ENCODE peak calls at places on chromosome 4, in eight cellular contexts. One of them, this sample, is unnamed.

GRCh38 chr4:100907465-100908454 is 389.9 kb upstream of the EMCN start:
- DNase-seq in foreskin melanocyte: peak
- DNase-seq in left lung: no peak
- DNase-seq in AG20443: peak
- DNase-seq in Peyer's patch: no peak
- DNase-seq in substantia nigra: no peak
- DNase-seq in NCI-H2029 treated with DMSO at 0.1 percent for 48 hours: no peak
- DNase-seq in stimulated activated naive CD8-positive, alpha-beta T cell treated with anti-CD3 and anti-CD28 coated beads, Interleukin-15, Interleukin-2, amounts not matched to agents 100 U/mL and 50 U/mL, for 24 hours: no peak
- DNase-seq in this sample: no peak

GRCh38 chr4:23930750-23931488 is 41.1 kb upstream of the PPARGC1A start:
- DNase-seq in NCI-H2029 treated with DMSO at 0.1 percent for 48 hours: no peak
- DNase-seq in Peyer's patch: no peak
- DNase-seq in foreskin melanocyte: peak
- DNase-seq in left lung: no peak
- DNase-seq in substantia nigra: peak
- DNase-seq in stimulated activated naive CD8-positive, alpha-beta T cell treated with anti-CD3 and anti-CD28 coated beads, Interleukin-15, Interleukin-2, amounts not matched to agents 100 U/mL and 50 U/mL, for 24 hours: no peak
- DNase-seq in AG20443: peak
- DNase-seq in this sample: no peak

GRCh38 chr4:71266090-71266794 is 72.6 kb upstream of the SLC4A4 start:
- DNase-seq in substantia nigra: no peak
- DNase-seq in left lung: no peak
- DNase-seq in AG20443: peak
- DNase-seq in stimulated activated naive CD8-positive, alpha-beta T cell treated with anti-CD3 and anti-CD28 coated beads, Interleukin-15, Interleukin-2, amounts not matched to agents 100 U/mL and 50 U/mL, for 24 hours: no peak
- DNase-seq in foreskin melanocyte: no peak
- DNase-seq in Peyer's patch: no peak
- DNase-seq in NCI-H2029 treated with DMSO at 0.1 percent for 48 hours: no peak
- DNase-seq in this sample: no peak

GRCh38 chr4:102736636-102737549 is 23.9 kb downstream of the MANBA start:
- DNase-seq in Peyer's patch: no peak
- DNase-seq in stimulated activated naive CD8-positive, alpha-beta T cell treated with anti-CD3 and anti-CD28 coated beads, Interleukin-15, Interleukin-2, amounts not matched to agents 100 U/mL and 50 U/mL, for 24 hours: no peak
- DNase-seq in AG20443: no peak
- DNase-seq in NCI-H2029 treated with DMSO at 0.1 percent for 48 hours: no peak
- DNase-seq in foreskin melanocyte: no peak
- DNase-seq in left lung: no peak
- DNase-seq in substantia nigra: no peak
- DNase-seq in this sample: no peak

GRCh38 chr4:18025263-18025662 is 3.7 kb upstream of the LCORL start:
- DNase-seq in AG20443: no peak
- DNase-seq in foreskin melanocyte: no peak
- DNase-seq in substantia nigra: no peak
- DNase-seq in NCI-H2029 treated with DMSO at 0.1 percent for 48 hours: no peak
- DNase-seq in stimulated activated naive CD8-positive, alpha-beta T cell treated with anti-CD3 and anti-CD28 coated beads, Interleukin-15, Interleukin-2, amounts not matched to agents 100 U/mL and 50 U/mL, for 24 hours: no peak
- DNase-seq in Peyer's patch: no peak
- DNase-seq in left lung: no peak
- DNase-seq in this sample: no peak

GRCh38 chr4:24763631-24764302 is 31.6 kb upstream of the SOD3 start:
- DNase-seq in NCI-H2029 treated with DMSO at 0.1 percent for 48 hours: peak
- DNase-seq in Peyer's patch: no peak
- DNase-seq in AG20443: peak
- DNase-seq in left lung: no peak
- DNase-seq in foreskin melanocyte: no peak
- DNase-seq in substantia nigra: no peak
- DNase-seq in stimulated activated naive CD8-positive, alpha-beta T cell treated with anti-CD3 and anti-CD28 coated beads, Interleukin-15, Interleukin-2, amounts not matched to agents 100 U/mL and 50 U/mL, for 24 hours: no peak
- DNase-seq in this sample: no peak

GRCh38 chr4:17347445-17347844 is 164.4 kb downstream of the QDPR start:
- DNase-seq in foreskin melanocyte: peak
- DNase-seq in NCI-H2029 treated with DMSO at 0.1 percent for 48 hours: no peak
- DNase-seq in substantia nigra: no peak
- DNase-seq in Peyer's patch: no peak
- DNase-seq in left lung: no peak
- DNase-seq in stimulated activated naive CD8-positive, alpha-beta T cell treated with anti-CD3 and anti-CD28 coated beads, Interleukin-15, Interleukin-2, amounts not matched to agents 100 U/mL and 50 U/mL, for 24 hours: peak
- DNase-seq in AG20443: peak
- DNase-seq in this sample: no peak

GRCh38 chr4:139934336-139934735 is 219.6 kb downstream of the MAML3 start:
- DNase-seq in Peyer's patch: no peak
- DNase-seq in foreskin melanocyte: no peak
- DNase-seq in left lung: no peak
- DNase-seq in NCI-H2029 treated with DMSO at 0.1 percent for 48 hours: no peak
- DNase-seq in stimulated activated naive CD8-positive, alpha-beta T cell treated with anti-CD3 and anti-CD28 coated beads, Interleukin-15, Interleukin-2, amounts not matched to agents 100 U/mL and 50 U/mL, for 24 hours: no peak
- DNase-seq in AG20443: peak
- DNase-seq in substantia nigra: no peak
- DNase-seq in this sample: no peak

GRCh38 chr4:3640587-3640962 is 108.4 kb upstream of the LRPAP1 start:
- DNase-seq in foreskin melanocyte: peak
- DNase-seq in AG20443: no peak
- DNase-seq in left lung: peak
- DNase-seq in stimulated activated naive CD8-positive, alpha-beta T cell treated with anti-CD3 and anti-CD28 coated beads, Interleukin-15, Interleukin-2, amounts not matched to agents 100 U/mL and 50 U/mL, for 24 hours: no peak
- DNase-seq in NCI-H2029 treated with DMSO at 0.1 percent for 48 hours: no peak
- DNase-seq in Peyer's patch: no peak
- DNase-seq in substantia nigra: no peak
- DNase-seq in this sample: no peak

GRCh38 chr4:88230953-88231835 is 53.2 kb downstream of the PPM1K start:
- DNase-seq in foreskin melanocyte: peak
- DNase-seq in left lung: no peak
- DNase-seq in NCI-H2029 treated with DMSO at 0.1 percent for 48 hours: no peak
- DNase-seq in Peyer's patch: no peak
- DNase-seq in stimulated activated naive CD8-positive, alpha-beta T cell treated with anti-CD3 and anti-CD28 coated beads, Interleukin-15, Interleukin-2, amounts not matched to agents 100 U/mL and 50 U/mL, for 24 hours: no peak
- DNase-seq in substantia nigra: no peak
- DNase-seq in AG20443: peak
- DNase-seq in this sample: no peak

GRCh38 chr4:18691431-18692200 is 670.1 kb upstream of the LCORL start:
- DNase-seq in substantia nigra: no peak
- DNase-seq in AG20443: no peak
- DNase-seq in foreskin melanocyte: no peak
- DNase-seq in NCI-H2029 treated with DMSO at 0.1 percent for 48 hours: no peak
- DNase-seq in left lung: no peak
- DNase-seq in Peyer's patch: no peak
- DNase-seq in stimulated activated naive CD8-positive, alpha-beta T cell treated with anti-CD3 and anti-CD28 coated beads, Interleukin-15, Interleukin-2, amounts not matched to agents 100 U/mL and 50 U/mL, for 24 hours: no peak
- DNase-seq in this sample: no peak

GRCh38 chr4:8542776-8543525 is 37.2 kb upstream of the GPR78 start:
- DNase-seq in AG20443: peak
- DNase-seq in left lung: peak
- DNase-seq in substantia nigra: no peak
- DNase-seq in Peyer's patch: no peak
- DNase-seq in NCI-H2029 treated with DMSO at 0.1 percent for 48 hours: no peak
- DNase-seq in foreskin melanocyte: no peak
- DNase-seq in stimulated activated naive CD8-positive, alpha-beta T cell treated with anti-CD3 and anti-CD28 coated beads, Interleukin-15, Interleukin-2, amounts not matched to agents 100 U/mL and 50 U/mL, for 24 hours: no peak
- DNase-seq in this sample: no peak

GRCh38 chr4:108114503-108114902 is 54.2 kb downstream of the LEF1 start:
- DNase-seq in substantia nigra: no peak
- DNase-seq in AG20443: no peak
- DNase-seq in foreskin melanocyte: no peak
- DNase-seq in stimulated activated naive CD8-positive, alpha-beta T cell treated with anti-CD3 and anti-CD28 coated beads, Interleukin-15, Interleukin-2, amounts not matched to agents 100 U/mL and 50 U/mL, for 24 hours: no peak
- DNase-seq in left lung: no peak
- DNase-seq in Peyer's patch: no peak
- DNase-seq in NCI-H2029 treated with DMSO at 0.1 percent for 48 hours: peak
- DNase-seq in this sample: no peak

GRCh38 chr4:88730811-88731210 is 33.2 kb upstream of the NAP1L5 start:
- DNase-seq in left lung: no peak
- DNase-seq in AG20443: no peak
- DNase-seq in Peyer's patch: no peak
- DNase-seq in NCI-H2029 treated with DMSO at 0.1 percent for 48 hours: no peak
- DNase-seq in foreskin melanocyte: no peak
- DNase-seq in stimulated activated naive CD8-positive, alpha-beta T cell treated with anti-CD3 and anti-CD28 coated beads, Interleukin-15, Interleukin-2, amounts not matched to agents 100 U/mL and 50 U/mL, for 24 hours: no peak
- DNase-seq in substantia nigra: no peak
- DNase-seq in this sample: no peak

GRCh38 chr4:159027535-159027934 is 75.3 kb upstream of the RAPGEF2 start:
- DNase-seq in NCI-H2029 treated with DMSO at 0.1 percent for 48 hours: no peak
- DNase-seq in AG20443: no peak
- DNase-seq in Peyer's patch: no peak
- DNase-seq in substantia nigra: no peak
- DNase-seq in foreskin melanocyte: no peak
- DNase-seq in left lung: no peak
- DNase-seq in stimulated activated naive CD8-positive, alpha-beta T cell treated with anti-CD3 and anti-CD28 coated beads, Interleukin-15, Interleukin-2, amounts not matched to agents 100 U/mL and 50 U/mL, for 24 hours: no peak
- DNase-seq in this sample: no peak

GRCh38 chr4:151260526-151260925 is 16.4 kb upstream of the PRSS48 start:
- DNase-seq in stimulated activated naive CD8-positive, alpha-beta T cell treated with anti-CD3 and anti-CD28 coated beads, Interleukin-15, Interleukin-2, amounts not matched to agents 100 U/mL and 50 U/mL, for 24 hours: no peak
- DNase-seq in AG20443: no peak
- DNase-seq in NCI-H2029 treated with DMSO at 0.1 percent for 48 hours: no peak
- DNase-seq in substantia nigra: no peak
- DNase-seq in Peyer's patch: no peak
- DNase-seq in left lung: no peak
- DNase-seq in foreskin melanocyte: no peak
- DNase-seq in this sample: no peak

GRCh38 chr4:140020457-140021361 is 133.3 kb downstream of the MAML3 start:
- DNase-seq in foreskin melanocyte: no peak
- DNase-seq in Peyer's patch: no peak
- DNase-seq in left lung: no peak
- DNase-seq in AG20443: no peak
- DNase-seq in NCI-H2029 treated with DMSO at 0.1 percent for 48 hours: no peak
- DNase-seq in stimulated activated naive CD8-positive, alpha-beta T cell treated with anti-CD3 and anti-CD28 coated beads, Interleukin-15, Interleukin-2, amounts not matched to agents 100 U/mL and 50 U/mL, for 24 hours: no peak
- DNase-seq in substantia nigra: no peak
- DNase-seq in this sample: no peak

GRCh38 chr4:125702406-125702805 is 387.7 kb downstream of the FAT4 start:
- DNase-seq in NCI-H2029 treated with DMSO at 0.1 percent for 48 hours: no peak
- DNase-seq in left lung: no peak
- DNase-seq in substantia nigra: no peak
- DNase-seq in stimulated activated naive CD8-positive, alpha-beta T cell treated with anti-CD3 and anti-CD28 coated beads, Interleukin-15, Interleukin-2, amounts not matched to agents 100 U/mL and 50 U/mL, for 24 hours: no peak
- DNase-seq in AG20443: no peak
- DNase-seq in foreskin melanocyte: no peak
- DNase-seq in Peyer's patch: no peak
- DNase-seq in this sample: no peak

GRCh38 chr4:85084371-85085170 is 118.1 kb upstream of the WDFY3 start:
- DNase-seq in substantia nigra: no peak
- DNase-seq in Peyer's patch: peak
- DNase-seq in left lung: no peak
- DNase-seq in foreskin melanocyte: peak
- DNase-seq in NCI-H2029 treated with DMSO at 0.1 percent for 48 hours: peak
- DNase-seq in AG20443: peak
- DNase-seq in stimulated activated naive CD8-positive, alpha-beta T cell treated with anti-CD3 and anti-CD28 coated beads, Interleukin-15, Interleukin-2, amounts not matched to agents 100 U/mL and 50 U/mL, for 24 hours: no peak
- DNase-seq in this sample: no peak

GRCh38 chr4:141636077-141636770 is at the start of gene IL15:
- DNase-seq in foreskin melanocyte: no peak
- DNase-seq in NCI-H2029 treated with DMSO at 0.1 percent for 48 hours: peak
- DNase-seq in stimulated activated naive CD8-positive, alpha-beta T cell treated with anti-CD3 and anti-CD28 coated beads, Interleukin-15, Interleukin-2, amounts not matched to agents 100 U/mL and 50 U/mL, for 24 hours: peak
- DNase-seq in AG20443: peak
- DNase-seq in substantia nigra: no peak
- DNase-seq in left lung: peak
- DNase-seq in Peyer's patch: peak
- DNase-seq in this sample: peak

GRCh38 chr4:5995901-5996623 is 22.2 kb downstream of the C4orf50 start:
- DNase-seq in foreskin melanocyte: no peak
- DNase-seq in stimulated activated naive CD8-positive, alpha-beta T cell treated with anti-CD3 and anti-CD28 coated beads, Interleukin-15, Interleukin-2, amounts not matched to agents 100 U/mL and 50 U/mL, for 24 hours: no peak
- DNase-seq in substantia nigra: no peak
- DNase-seq in left lung: no peak
- DNase-seq in NCI-H2029 treated with DMSO at 0.1 percent for 48 hours: no peak
- DNase-seq in Peyer's patch: no peak
- DNase-seq in AG20443: no peak
- DNase-seq in this sample: no peak

GRCh38 chr4:7334521-7335275 is 100.0 kb downstream of the PSAPL1 start:
- DNase-seq in stimulated activated naive CD8-positive, alpha-beta T cell treated with anti-CD3 and anti-CD28 coated beads, Interleukin-15, Interleukin-2, amounts not matched to agents 100 U/mL and 50 U/mL, for 24 hours: no peak
- DNase-seq in AG20443: no peak
- DNase-seq in left lung: no peak
- DNase-seq in NCI-H2029 treated with DMSO at 0.1 percent for 48 hours: no peak
- DNase-seq in substantia nigra: no peak
- DNase-seq in foreskin melanocyte: no peak
- DNase-seq in Peyer's patch: no peak
- DNase-seq in this sample: no peak

GRCh38 chr4:184818216-184818564 is 7.6 kb downstream of the ACSL1 start:
- DNase-seq in left lung: no peak
- DNase-seq in foreskin melanocyte: no peak
- DNase-seq in AG20443: no peak
- DNase-seq in NCI-H2029 treated with DMSO at 0.1 percent for 48 hours: no peak
- DNase-seq in substantia nigra: no peak
- DNase-seq in stimulated activated naive CD8-positive, alpha-beta T cell treated with anti-CD3 and anti-CD28 coated beads, Interleukin-15, Interleukin-2, amounts not matched to agents 100 U/mL and 50 U/mL, for 24 hours: no peak
- DNase-seq in Peyer's patch: peak
- DNase-seq in this sample: no peak

GRCh38 chr4:57078685-57079521 is 31.3 kb downstream of the IGFBP7 start:
- DNase-seq in stimulated activated naive CD8-positive, alpha-beta T cell treated with anti-CD3 and anti-CD28 coated beads, Interleukin-15, Interleukin-2, amounts not matched to agents 100 U/mL and 50 U/mL, for 24 hours: no peak
- DNase-seq in substantia nigra: no peak
- DNase-seq in NCI-H2029 treated with DMSO at 0.1 percent for 48 hours: no peak
- DNase-seq in AG20443: no peak
- DNase-seq in Peyer's patch: no peak
- DNase-seq in left lung: no peak
- DNase-seq in foreskin melanocyte: no peak
- DNase-seq in this sample: no peak

GRCh38 chr4:122583906-122584305 is 37.0 kb downstream of the IL21 start:
- DNase-seq in substantia nigra: no peak
- DNase-seq in NCI-H2029 treated with DMSO at 0.1 percent for 48 hours: no peak
- DNase-seq in left lung: no peak
- DNase-seq in AG20443: peak
- DNase-seq in Peyer's patch: no peak
- DNase-seq in foreskin melanocyte: peak
- DNase-seq in stimulated activated naive CD8-positive, alpha-beta T cell treated with anti-CD3 and anti-CD28 coated beads, Interleukin-15, Interleukin-2, amounts not matched to agents 100 U/mL and 50 U/mL, for 24 hours: no peak
- DNase-seq in this sample: no peak

GRCh38 chr4:169225058-169225751 is 45.6 kb downstream of the SH3RF1 start:
- DNase-seq in stimulated activated naive CD8-positive, alpha-beta T cell treated with anti-CD3 and anti-CD28 coated beads, Interleukin-15, Interleukin-2, amounts not matched to agents 100 U/mL and 50 U/mL, for 24 hours: no peak
- DNase-seq in left lung: no peak
- DNase-seq in AG20443: peak
- DNase-seq in substantia nigra: no peak
- DNase-seq in Peyer's patch: no peak
- DNase-seq in foreskin melanocyte: no peak
- DNase-seq in NCI-H2029 treated with DMSO at 0.1 percent for 48 hours: no peak
- DNase-seq in this sample: no peak

GRCh38 chr4:134243742-134244713 is 42.4 kb upstream of the PABPC4L start:
- DNase-seq in Peyer's patch: no peak
- DNase-seq in stimulated activated naive CD8-positive, alpha-beta T cell treated with anti-CD3 and anti-CD28 coated beads, Interleukin-15, Interleukin-2, amounts not matched to agents 100 U/mL and 50 U/mL, for 24 hours: no peak
- DNase-seq in substantia nigra: no peak
- DNase-seq in NCI-H2029 treated with DMSO at 0.1 percent for 48 hours: no peak
- DNase-seq in left lung: peak
- DNase-seq in AG20443: no peak
- DNase-seq in foreskin melanocyte: no peak
- DNase-seq in this sample: no peak

GRCh38 chr4:83536649-83537352 is 893 bp downstream of the GPAT3 start:
- DNase-seq in NCI-H2029 treated with DMSO at 0.1 percent for 48 hours: no peak
- DNase-seq in Peyer's patch: no peak
- DNase-seq in stimulated activated naive CD8-positive, alpha-beta T cell treated with anti-CD3 and anti-CD28 coated beads, Interleukin-15, Interleukin-2, amounts not matched to agents 100 U/mL and 50 U/mL, for 24 hours: no peak
- DNase-seq in foreskin melanocyte: no peak
- DNase-seq in substantia nigra: no peak
- DNase-seq in left lung: peak
- DNase-seq in AG20443: no peak
- DNase-seq in this sample: no peak

GRCh38 chr4:181701219-181701618 is 542.0 kb upstream of the TENM3 start:
- DNase-seq in foreskin melanocyte: no peak
- DNase-seq in stimulated activated naive CD8-positive, alpha-beta T cell treated with anti-CD3 and anti-CD28 coated beads, Interleukin-15, Interleukin-2, amounts not matched to agents 100 U/mL and 50 U/mL, for 24 hours: no peak
- DNase-seq in left lung: no peak
- DNase-seq in NCI-H2029 treated with DMSO at 0.1 percent for 48 hours: peak
- DNase-seq in Peyer's patch: no peak
- DNase-seq in substantia nigra: no peak
- DNase-seq in AG20443: no peak
- DNase-seq in this sample: no peak

GRCh38 chr4:20565075-20565721 is 135.1 kb upstream of the PACRGL start:
- DNase-seq in foreskin melanocyte: no peak
- DNase-seq in substantia nigra: no peak
- DNase-seq in AG20443: no peak
- DNase-seq in NCI-H2029 treated with DMSO at 0.1 percent for 48 hours: no peak
- DNase-seq in stimulated activated naive CD8-positive, alpha-beta T cell treated with anti-CD3 and anti-CD28 coated beads, Interleukin-15, Interleukin-2, amounts not matched to agents 100 U/mL and 50 U/mL, for 24 hours: no peak
- DNase-seq in left lung: no peak
- DNase-seq in Peyer's patch: no peak
- DNase-seq in this sample: no peak

GRCh38 chr4:91427171-91427570 is 876.6 kb upstream of the GRID2 start:
- DNase-seq in left lung: no peak
- DNase-seq in Peyer's patch: no peak
- DNase-seq in foreskin melanocyte: no peak
- DNase-seq in NCI-H2029 treated with DMSO at 0.1 percent for 48 hours: no peak
- DNase-seq in substantia nigra: no peak
- DNase-seq in stimulated activated naive CD8-positive, alpha-beta T cell treated with anti-CD3 and anti-CD28 coated beads, Interleukin-15, Interleukin-2, amounts not matched to agents 100 U/mL and 50 U/mL, for 24 hours: no peak
- DNase-seq in AG20443: no peak
- DNase-seq in this sample: no peak

GRCh38 chr4:81912420-81912819 is 440.7 kb upstream of the RASGEF1B start:
- DNase-seq in substantia nigra: no peak
- DNase-seq in left lung: no peak
- DNase-seq in stimulated activated naive CD8-positive, alpha-beta T cell treated with anti-CD3 and anti-CD28 coated beads, Interleukin-15, Interleukin-2, amounts not matched to agents 100 U/mL and 50 U/mL, for 24 hours: no peak
- DNase-seq in NCI-H2029 treated with DMSO at 0.1 percent for 48 hours: no peak
- DNase-seq in Peyer's patch: no peak
- DNase-seq in AG20443: no peak
- DNase-seq in foreskin melanocyte: no peak
- DNase-seq in this sample: no peak

GRCh38 chr4:106329027-106329618 is 12.8 kb downstream of the AIMP1 start:
- DNase-seq in NCI-H2029 treated with DMSO at 0.1 percent for 48 hours: no peak
- DNase-seq in Peyer's patch: no peak
- DNase-seq in substantia nigra: no peak
- DNase-seq in stimulated activated naive CD8-positive, alpha-beta T cell treated with anti-CD3 and anti-CD28 coated beads, Interleukin-15, Interleukin-2, amounts not matched to agents 100 U/mL and 50 U/mL, for 24 hours: no peak
- DNase-seq in left lung: no peak
- DNase-seq in foreskin melanocyte: peak
- DNase-seq in AG20443: peak
- DNase-seq in this sample: no peak

GRCh38 chr4:55214172-55214571 is 88.8 kb upstream of the KDR start:
- DNase-seq in NCI-H2029 treated with DMSO at 0.1 percent for 48 hours: no peak
- DNase-seq in foreskin melanocyte: peak
- DNase-seq in AG20443: no peak
- DNase-seq in substantia nigra: no peak
- DNase-seq in Peyer's patch: no peak
- DNase-seq in left lung: no peak
- DNase-seq in stimulated activated naive CD8-positive, alpha-beta T cell treated with anti-CD3 and anti-CD28 coated beads, Interleukin-15, Interleukin-2, amounts not matched to agents 100 U/mL and 50 U/mL, for 24 hours: no peak
- DNase-seq in this sample: no peak